ENCODE peak calls at places on chromosomes 3 and 15, in seven cellular contexts. One of them, this sample, is unnamed.

GRCh38 chr15:40439461-40440299 is 1.1 kb upstream of the BAHD1 start:
- DNase-seq in A549: peak
- DNase-seq in GM23338: peak
- DNase-seq in CD8-positive, alpha-beta T cell: no peak
- DNase-seq in cardiac fibroblast: peak
- DNase-seq in fibroblast of pulmonary artery: peak
- DNase-seq in adrenal gland: peak
- DNase-seq in this sample: peak

GRCh38 chr3:160473978-160474377 is 24.4 kb upstream of the TRIM59 start:
- DNase-seq in cardiac fibroblast: peak
- DNase-seq in CD8-positive, alpha-beta T cell: no peak
- DNase-seq in fibroblast of pulmonary artery: peak
- DNase-seq in A549: no peak
- DNase-seq in GM23338: no peak
- DNase-seq in adrenal gland: no peak
- DNase-seq in this sample: peak

GRCh38 chr15:54353726-54354125 is 375.5 kb downstream of the UNC13C start:
- DNase-seq in cardiac fibroblast: no peak
- DNase-seq in GM23338: no peak
- DNase-seq in A549: no peak
- DNase-seq in adrenal gland: no peak
- DNase-seq in fibroblast of pulmonary artery: no peak
- DNase-seq in CD8-positive, alpha-beta T cell: no peak
- DNase-seq in this sample: no peak

GRCh38 chr15:22978691-22979068 is 1.5 kb downstream of the CYFIP1 start:
- DNase-seq in GM23338: peak
- DNase-seq in adrenal gland: no peak
- DNase-seq in cardiac fibroblast: peak
- DNase-seq in A549: no peak
- DNase-seq in CD8-positive, alpha-beta T cell: no peak
- DNase-seq in fibroblast of pulmonary artery: no peak
- DNase-seq in this sample: no peak

GRCh38 chr3:63344676-63345075 is 66.6 kb downstream of the SYNPR start:
- DNase-seq in GM23338: peak
- DNase-seq in adrenal gland: no peak
- DNase-seq in A549: no peak
- DNase-seq in CD8-positive, alpha-beta T cell: no peak
- DNase-seq in fibroblast of pulmonary artery: no peak
- DNase-seq in cardiac fibroblast: no peak
- DNase-seq in this sample: no peak

GRCh38 chr3:189726277-189726676 is 95.1 kb downstream of the TP63 start:
- DNase-seq in CD8-positive, alpha-beta T cell: no peak
- DNase-seq in adrenal gland: no peak
- DNase-seq in fibroblast of pulmonary artery: no peak
- DNase-seq in GM23338: no peak
- DNase-seq in A549: no peak
- DNase-seq in cardiac fibroblast: no peak
- DNase-seq in this sample: peak

GRCh38 chr15:58003810-58004209 is 61.7 kb downstream of the ALDH1A2 start:
- DNase-seq in GM23338: no peak
- DNase-seq in A549: no peak
- DNase-seq in cardiac fibroblast: no peak
- DNase-seq in fibroblast of pulmonary artery: no peak
- DNase-seq in CD8-positive, alpha-beta T cell: no peak
- DNase-seq in adrenal gland: no peak
- DNase-seq in this sample: no peak

GRCh38 chr3:152173627-152174026 is 95.1 kb upstream of the MBNL1 start:
- DNase-seq in A549: no peak
- DNase-seq in cardiac fibroblast: no peak
- DNase-seq in GM23338: no peak
- DNase-seq in adrenal gland: no peak
- DNase-seq in CD8-positive, alpha-beta T cell: no peak
- DNase-seq in fibroblast of pulmonary artery: no peak
- DNase-seq in this sample: peak

GRCh38 chr3:67605377-67605776 is 49.0 kb downstream of the SUCLG2 start:
- DNase-seq in GM23338: peak
- DNase-seq in cardiac fibroblast: peak
- DNase-seq in CD8-positive, alpha-beta T cell: no peak
- DNase-seq in A549: peak
- DNase-seq in adrenal gland: no peak
- DNase-seq in fibroblast of pulmonary artery: peak
- DNase-seq in this sample: peak

GRCh38 chr15:48811325-48811938 is 563 bp upstream of the CEP152 start:
- DNase-seq in GM23338: peak
- DNase-seq in fibroblast of pulmonary artery: no peak
- DNase-seq in cardiac fibroblast: no peak
- DNase-seq in CD8-positive, alpha-beta T cell: no peak
- DNase-seq in adrenal gland: no peak
- DNase-seq in A549: no peak
- DNase-seq in this sample: no peak

GRCh38 chr15:74780983-74781672 is 752 bp upstream of the CSK start:
- DNase-seq in A549: no peak
- DNase-seq in CD8-positive, alpha-beta T cell: no peak
- DNase-seq in fibroblast of pulmonary artery: peak
- DNase-seq in cardiac fibroblast: peak
- DNase-seq in GM23338: peak
- DNase-seq in adrenal gland: no peak
- DNase-seq in this sample: peak

GRCh38 chr3:67678665-67679064 is 24.3 kb upstream of the SUCLG2 start:
- DNase-seq in A549: no peak
- DNase-seq in cardiac fibroblast: no peak
- DNase-seq in adrenal gland: no peak
- DNase-seq in fibroblast of pulmonary artery: no peak
- DNase-seq in CD8-positive, alpha-beta T cell: no peak
- DNase-seq in GM23338: no peak
- DNase-seq in this sample: no peak

GRCh38 chr3:38632989-38633388 is 16.5 kb downstream of the SCN5A start:
- DNase-seq in A549: no peak
- DNase-seq in GM23338: no peak
- DNase-seq in CD8-positive, alpha-beta T cell: no peak
- DNase-seq in adrenal gland: no peak
- DNase-seq in fibroblast of pulmonary artery: no peak
- DNase-seq in cardiac fibroblast: no peak
- DNase-seq in this sample: no peak
- TF ChIP-seq CTCF in A549: no peak
- TF ChIP-seq CTCF in GM23338: no peak
- TF ChIP-seq CTCF in CD8-positive, alpha-beta T cell: no peak
- TF ChIP-seq CTCF in adrenal gland: no peak
- TF ChIP-seq CTCF in fibroblast of pulmonary artery: no peak
- TF ChIP-seq CTCF in cardiac fibroblast: no peak
- TF ChIP-seq CTCF in this sample: no peak

DNA sequence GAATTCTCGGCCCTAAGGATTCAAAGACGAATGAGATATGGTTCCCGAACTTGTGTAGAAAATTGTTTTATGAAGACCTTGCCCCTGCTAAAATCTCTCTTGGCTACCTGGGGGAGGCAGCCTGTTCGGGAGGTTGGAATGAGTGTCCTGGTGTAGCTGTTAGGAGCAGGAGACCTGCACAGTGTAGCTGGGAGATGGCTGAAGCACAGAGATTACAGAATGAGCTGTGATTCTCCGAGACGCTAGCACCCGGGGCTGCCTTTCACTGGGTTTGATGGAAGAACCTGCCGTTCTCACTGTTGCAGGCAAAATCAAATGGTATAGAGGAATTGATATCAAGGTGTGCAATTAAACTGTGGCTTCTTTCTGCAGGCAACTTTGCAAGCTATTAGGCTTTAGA is 68.0 kb downstream of the TRAK1 start:
- DNase-seq in adrenal gland: no peak
- DNase-seq in A549: no peak
- DNase-seq in GM23338: no peak
- DNase-seq in fibroblast of pulmonary artery: no peak
- DNase-seq in CD8-positive, alpha-beta T cell: no peak
- DNase-seq in cardiac fibroblast: no peak
- DNase-seq in this sample: no peak
- H3K4me3 ChIP-seq in adrenal gland: no peak
- H3K4me3 ChIP-seq in A549: peak
- H3K4me3 ChIP-seq in GM23338: peak
- H3K4me3 ChIP-seq in fibroblast of pulmonary artery: no peak
- H3K4me3 ChIP-seq in CD8-positive, alpha-beta T cell: no peak
- H3K4me3 ChIP-seq in cardiac fibroblast: no peak
- H3K4me3 ChIP-seq in this sample: no peak

GRCh38 chr3:177483182-177483967 is 286.1 kb upstream of the TBL1XR1 start:
- DNase-seq in A549: no peak
- DNase-seq in adrenal gland: no peak
- DNase-seq in GM23338: peak
- DNase-seq in cardiac fibroblast: no peak
- DNase-seq in fibroblast of pulmonary artery: no peak
- DNase-seq in CD8-positive, alpha-beta T cell: no peak
- DNase-seq in this sample: no peak
- TF ChIP-seq CTCF in A549: no peak
- TF ChIP-seq CTCF in adrenal gland: no peak
- TF ChIP-seq CTCF in GM23338: peak
- TF ChIP-seq CTCF in cardiac fibroblast: peak
- TF ChIP-seq CTCF in fibroblast of pulmonary artery: peak
- TF ChIP-seq CTCF in CD8-positive, alpha-beta T cell: no peak
- TF ChIP-seq CTCF in this sample: peak

GRCh38 chr15:76668900-76669299 is 236.2 kb downstream of the SCAPER start:
- DNase-seq in CD8-positive, alpha-beta T cell: no peak
- DNase-seq in adrenal gland: no peak
- DNase-seq in GM23338: no peak
- DNase-seq in A549: no peak
- DNase-seq in fibroblast of pulmonary artery: no peak
- DNase-seq in cardiac fibroblast: no peak
- DNase-seq in this sample: no peak

GRCh38 chr15:76664895-76665294 is 240.2 kb downstream of the SCAPER start:
- DNase-seq in cardiac fibroblast: no peak
- DNase-seq in fibroblast of pulmonary artery: no peak
- DNase-seq in A549: no peak
- DNase-seq in adrenal gland: no peak
- DNase-seq in GM23338: no peak
- DNase-seq in CD8-positive, alpha-beta T cell: no peak
- DNase-seq in this sample: no peak

GRCh38 chr15:76663529-76663928 is 241.6 kb downstream of the SCAPER start:
- DNase-seq in cardiac fibroblast: no peak
- DNase-seq in CD8-positive, alpha-beta T cell: no peak
- DNase-seq in GM23338: no peak
- DNase-seq in A549: no peak
- DNase-seq in adrenal gland: no peak
- DNase-seq in fibroblast of pulmonary artery: no peak
- DNase-seq in this sample: no peak

GRCh38 chr15:76667943-76668715 is 237.0 kb downstream of the SCAPER start:
- DNase-seq in adrenal gland: no peak
- DNase-seq in CD8-positive, alpha-beta T cell: no peak
- DNase-seq in A549: no peak
- DNase-seq in fibroblast of pulmonary artery: no peak
- DNase-seq in cardiac fibroblast: no peak
- DNase-seq in GM23338: no peak
- DNase-seq in this sample: no peak

DNA sequence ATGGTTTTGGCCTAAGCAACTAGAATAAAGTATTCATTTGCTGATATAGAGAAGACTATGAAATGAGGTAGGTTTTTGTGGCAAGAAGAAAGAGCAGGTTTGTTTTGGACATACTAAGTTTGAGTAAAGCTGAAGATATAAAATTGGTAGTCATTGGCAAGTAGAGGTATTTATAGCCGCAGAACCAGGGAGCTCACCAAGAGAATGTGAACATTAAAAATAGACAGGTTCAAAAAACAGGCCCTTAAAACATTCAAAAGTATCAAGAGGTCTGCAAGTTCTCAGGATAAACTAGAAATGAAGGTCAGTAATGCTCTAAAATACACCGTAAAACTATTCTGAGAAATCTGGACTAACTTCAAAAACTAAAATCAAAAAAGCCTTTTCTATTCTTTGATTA is 240.7 kb downstream of the SCAPER start:
- DNase-seq in CD8-positive, alpha-beta T cell: no peak
- DNase-seq in cardiac fibroblast: no peak
- DNase-seq in GM23338: no peak
- DNase-seq in adrenal gland: no peak
- DNase-seq in fibroblast of pulmonary artery: no peak
- DNase-seq in A549: no peak
- DNase-seq in this sample: no peak
- H3K4me3 ChIP-seq in CD8-positive, alpha-beta T cell: no peak
- H3K4me3 ChIP-seq in cardiac fibroblast: no peak
- H3K4me3 ChIP-seq in GM23338: no peak
- H3K4me3 ChIP-seq in adrenal gland: no peak
- H3K4me3 ChIP-seq in fibroblast of pulmonary artery: no peak
- H3K4me3 ChIP-seq in A549: no peak
- H3K4me3 ChIP-seq in this sample: no peak

DNA sequence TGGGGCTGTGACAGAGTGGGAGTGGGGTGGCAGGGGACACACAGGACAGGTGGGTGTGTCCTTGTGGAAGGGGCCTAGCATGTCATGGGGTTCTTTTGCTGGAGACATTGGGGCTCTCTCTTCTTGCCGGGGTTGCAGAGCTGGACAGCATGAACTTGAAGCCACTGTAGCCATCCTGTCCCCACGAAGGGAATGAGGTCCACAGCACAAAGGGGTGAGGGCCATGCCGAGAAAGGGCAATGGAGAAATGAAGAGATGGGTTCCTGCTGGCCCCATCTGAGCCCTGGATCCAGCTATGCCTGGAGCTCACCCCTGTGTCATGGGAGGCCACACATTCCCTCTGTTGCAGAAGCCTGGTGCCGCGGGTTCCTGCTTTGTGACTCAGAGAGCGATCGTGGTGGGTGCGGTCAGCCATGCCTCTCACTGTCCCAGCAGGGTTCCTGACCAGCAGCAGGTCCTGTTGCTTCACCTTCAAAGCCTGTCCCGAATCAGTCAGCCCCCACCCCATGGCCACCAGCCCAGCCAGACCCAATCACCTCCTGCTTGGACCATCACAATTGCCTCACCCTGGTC is 50.0 kb downstream of the DNAJB8 start:
- DNase-seq in adrenal gland: no peak
- DNase-seq in CD8-positive, alpha-beta T cell: no peak
- DNase-seq in GM23338: no peak
- DNase-seq in A549: peak
- DNase-seq in cardiac fibroblast: peak
- DNase-seq in fibroblast of pulmonary artery: peak
- DNase-seq in this sample: peak
- TF ChIP-seq CTCF in adrenal gland: no peak
- TF ChIP-seq CTCF in CD8-positive, alpha-beta T cell: no peak
- TF ChIP-seq CTCF in GM23338: no peak
- TF ChIP-seq CTCF in A549: no peak
- TF ChIP-seq CTCF in cardiac fibroblast: no peak
- TF ChIP-seq CTCF in fibroblast of pulmonary artery: no peak
- TF ChIP-seq CTCF in this sample: no peak